ENCODE peak calls at places on chromosomes 1 and 21, in seven cellular contexts. T, J, Q, L, A, D and K are unnamed samples.

GRCh38 chr1:150159550-150159949 is 9.8 kb downstream of the PLEKHO1 start:
- DNase-seq in J (no peak), A (no peak), D (no peak), Q (no peak), L (peak), T (no peak), K (no peak)

GRCh38 chr1:235077571-235078479 is 50.8 kb downstream of the TOMM20 start:
- DNase-seq in T (peak), D (no peak), J (no peak), A (no peak), L (no peak), Q (no peak), K (no peak)

GRCh38 chr1:98496246-98496995 is 165.1 kb upstream of the SNX7 start:
- DNase-seq in J (no peak), D (no peak), Q (peak), L (no peak), T (no peak), A (peak), K (no peak)

GRCh38 chr1:35560256-35561225 is 2.9 kb downstream of the NCDN start:
- DNase-seq in Q (no peak), D (no peak), T (no peak), J (no peak), L (peak), A (no peak), K (no peak)

GRCh38 chr1:227779021-227779441 is 36.4 kb upstream of the PRSS38 start:
- DNase-seq in Q (no peak), L (peak), J (no peak), D (peak), A (no peak), T (no peak), K (peak)

GRCh38 chr1:177444997-177445746 is 274.4 kb downstream of the BRINP2 start:
- DNase-seq in D (no peak), Q (no peak), J (no peak), A (peak), T (no peak), L (no peak), K (no peak)

GRCh38 chr1:98870959-98871903 is 133.4 kb downstream of the PLPPR5 start:
- DNase-seq in A (no peak), L (no peak), T (no peak), D (no peak), Q (peak), J (no peak), K (no peak)

GRCh38 chr1:156691665-156692408 is 13.5 kb downstream of the CRABP2 start:
- DNase-seq in D (no peak), L (no peak), T (no peak), Q (peak), A (peak), J (no peak), K (no peak)

GRCh38 chr1:41673806-41674205 is 189.3 kb upstream of the EDN2 start:
- DNase-seq in D (no peak), L (no peak), Q (no peak), J (no peak), A (no peak), T (no peak), K (no peak)

GRCh38 chr1:228313536-228314277 is 92.9 kb downstream of the TRIM11 start:
- DNase-seq in D (no peak), Q (no peak), L (peak), T (no peak), J (no peak), A (no peak), K (peak)

GRCh38 chr21:44800103-44800502 is 1.5 kb downstream of the UBE2G2 start:
- DNase-seq in T (peak), A (peak), Q (peak), D (no peak), J (no peak), L (no peak), K (no peak)

GRCh38 chr1:22930235-22930912 is 42.3 kb downstream of the LACTBL1 start:
- DNase-seq in L (peak), D (peak), T (peak), A (peak), J (no peak), Q (peak), K (no peak)

GRCh38 chr21:25903599-25903998 is 168.8 kb downstream of the GABPA start:
- DNase-seq in J (no peak), D (no peak), Q (no peak), A (no peak), L (no peak), T (no peak), K (no peak)

GRCh38 chr1:2233997-2234761 is 6.1 kb downstream of the SKI start:
- DNase-seq in Q (peak), L (peak), A (peak), T (peak), J (no peak), D (peak), K (no peak)

GRCh38 chr21:36478207-36478701 is 1.7 kb downstream of the CLDN14 start:
- DNase-seq in L (no peak), J (no peak), A (peak), Q (no peak), D (no peak), T (peak), K (no peak)

GRCh38 chr1:224205438-224205840 is 22.4 kb downstream of the DEGS1 start:
- DNase-seq in T (peak), J (no peak), Q (no peak), D (no peak), A (peak), L (no peak), K (no peak)

GRCh38 chr1:206579747-206580437 is 32.4 kb downstream of the EIF2D start:
- DNase-seq in J (no peak), T (no peak), Q (no peak), L (no peak), D (no peak), A (no peak), K (no peak)

GRCh38 chr21:16071082-16071481 is 341.3 kb downstream of the USP25 start:
- DNase-seq in D (no peak), T (peak), A (no peak), J (no peak), L (peak), Q (peak), K (no peak)

GRCh38 chr1:116127848-116128540 is 16.8 kb downstream of the MAB21L3 start:
- DNase-seq in A (no peak), D (no peak), T (no peak), J (no peak), L (no peak), Q (no peak), K (no peak)

GRCh38 chr1:48532976-48533375 is 61.0 kb upstream of the SPATA6 start:
- DNase-seq in T (no peak), L (no peak), D (no peak), Q (no peak), J (no peak), A (no peak), K (no peak)

GRCh38 chr1:161772397-161772796 is 6.3 kb downstream of the ATF6 start:
- DNase-seq in Q (no peak), D (no peak), L (no peak), T (no peak), A (no peak), J (no peak), K (no peak)

GRCh38 chr1:93662481-93663190 is 19.0 kb downstream of the BCAR3 start:
- DNase-seq in T (no peak), L (no peak), D (no peak), A (no peak), Q (no peak), J (no peak), K (no peak)

GRCh38 chr1:145751491-145752021 is 32.3 kb downstream of the CD160 start:
- DNase-seq in T (peak), J (peak), Q (no peak), L (no peak), A (peak), D (no peak), K (no peak)

GRCh38 chr1:2799811-2800663 is 1.5 kb downstream of the TTC34 start:
- DNase-seq in L (no peak), Q (no peak), J (no peak), T (no peak), D (no peak), A (no peak), K (no peak)

GRCh38 chr1:173208146-173208545 is 1.0 kb upstream of the TNFSF4 start:
- DNase-seq in Q (no peak), D (no peak), J (no peak), L (no peak), T (no peak), A (no peak), K (no peak)

GRCh38 chr1:164983023-164983650 is 373.4 kb downstream of the LMX1A start:
- DNase-seq in J (no peak), L (no peak), D (peak), T (no peak), A (no peak), Q (peak), K (no peak)

GRCh38 chr1:63122051-63122450 is 200.3 kb upstream of the FOXD3 start:
- DNase-seq in J (no peak), T (no peak), A (no peak), D (no peak), Q (no peak), L (no peak), K (no peak)

GRCh38 chr21:40143822-40144525 is 276.7 kb downstream of the PCP4 start:
- DNase-seq in D (peak), Q (peak), L (no peak), J (peak), T (peak), A (peak), K (peak)

GRCh38 chr1:226649780-226650179 is 89.3 kb downstream of the ITPKB start:
- DNase-seq in A (peak), D (no peak), T (peak), Q (peak), J (no peak), L (no peak), K (no peak)

GRCh38 chr1:151398691-151399065 is 695 bp upstream of the PSMB4 start:
- DNase-seq in J (no peak), D (no peak), A (no peak), L (no peak), Q (no peak), T (no peak), K (no peak)

GRCh38 chr1:54981466-54981865 is 1.0 kb downstream of the TMEM61 start:
- DNase-seq in Q (no peak), D (no peak), L (no peak), T (no peak), J (no peak), A (no peak), K (no peak)

GRCh38 chr1:205700865-205701401 is 20.6 kb upstream of the SLC45A3 start:
- DNase-seq in Q (peak), D (peak), T (no peak), A (no peak), L (no peak), J (no peak), K (no peak)

GRCh38 chr1:31409946-31410858 is 2.8 kb upstream of the SERINC2 start:
- DNase-seq in L (no peak), D (no peak), Q (no peak), T (no peak), A (no peak), J (no peak), K (no peak)

GRCh38 chr1:159913451-159914192 is 11.7 kb downstream of the TAGLN2 start:
- DNase-seq in Q (peak), L (no peak), T (no peak), J (no peak), A (peak), D (peak), K (no peak)

GRCh38 chr1:36761073-36761472 is 273.2 kb downstream of the GRIK3 start:
- DNase-seq in Q (no peak), A (no peak), T (no peak), L (no peak), D (no peak), J (no peak), K (no peak)

GRCh38 chr1:36763771-36764170 is 270.5 kb downstream of the GRIK3 start:
- DNase-seq in Q (no peak), D (no peak), J (no peak), L (no peak), T (no peak), A (no peak), K (no peak)

GRCh38 chr1:36760081-36760480 is 274.2 kb downstream of the GRIK3 start:
- DNase-seq in T (no peak), Q (no peak), L (no peak), A (no peak), D (no peak), J (no peak), K (no peak)

GRCh38 chr1:36764796-36765195 is 269.5 kb downstream of the GRIK3 start:
- DNase-seq in Q (no peak), A (no peak), L (no peak), D (no peak), J (no peak), T (no peak), K (no peak)

DNA sequence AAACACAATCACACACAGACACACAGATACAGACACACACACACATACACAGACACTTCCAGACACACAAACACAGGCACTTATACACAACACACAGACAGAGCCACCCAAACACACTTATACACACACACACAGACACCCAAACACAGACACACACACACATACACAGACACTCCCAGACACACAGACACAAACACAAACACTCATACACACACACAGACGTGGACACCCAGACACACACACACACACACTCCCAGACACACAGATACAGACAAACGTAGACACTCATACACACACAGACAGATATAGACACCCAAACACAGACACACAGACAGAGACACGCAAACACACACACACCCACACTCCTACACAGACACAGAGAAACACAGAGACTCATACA is 272.1 kb downstream of the GRIK3 start:
- DNase-seq in L (no peak), Q (no peak), T (no peak), A (no peak), D (no peak), J (no peak), K (no peak)
- TF ChIP-seq CTCF in L (no peak), Q (no peak), T (no peak), A (no peak), D (no peak), J (no peak), K (no peak)

GRCh38 chr1:91583326-91583755 is 82.7 kb downstream of the CDC7 start:
- DNase-seq in T (peak), A (peak), J (peak), D (no peak), Q (no peak), L (no peak), K (no peak)

GRCh38 chr1:91585982-91586381 is 85.3 kb downstream of the CDC7 start:
- DNase-seq in Q (no peak), J (no peak), L (no peak), D (no peak), T (no peak), A (no peak), K (no peak)

GRCh38 chr1:91584866-91585265 is 84.2 kb downstream of the CDC7 start:
- DNase-seq in L (no peak), J (no peak), T (no peak), D (no peak), A (no peak), Q (no peak), K (no peak)

GRCh38 chr1:91585502-91585901 is 84.9 kb downstream of the CDC7 start:
- DNase-seq in L (no peak), A (no peak), Q (no peak), T (no peak), D (no peak), J (no peak), K (no peak)

GRCh38 chr1:91584309-91584708 is 83.7 kb downstream of the CDC7 start:
- DNase-seq in J (no peak), A (no peak), L (no peak), Q (no peak), T (no peak), D (no peak), K (no peak)
- TF ChIP-seq CTCF in J (no peak), A (no peak), L (no peak), Q (no peak), T (no peak), D (no peak), K (no peak)

DNA sequence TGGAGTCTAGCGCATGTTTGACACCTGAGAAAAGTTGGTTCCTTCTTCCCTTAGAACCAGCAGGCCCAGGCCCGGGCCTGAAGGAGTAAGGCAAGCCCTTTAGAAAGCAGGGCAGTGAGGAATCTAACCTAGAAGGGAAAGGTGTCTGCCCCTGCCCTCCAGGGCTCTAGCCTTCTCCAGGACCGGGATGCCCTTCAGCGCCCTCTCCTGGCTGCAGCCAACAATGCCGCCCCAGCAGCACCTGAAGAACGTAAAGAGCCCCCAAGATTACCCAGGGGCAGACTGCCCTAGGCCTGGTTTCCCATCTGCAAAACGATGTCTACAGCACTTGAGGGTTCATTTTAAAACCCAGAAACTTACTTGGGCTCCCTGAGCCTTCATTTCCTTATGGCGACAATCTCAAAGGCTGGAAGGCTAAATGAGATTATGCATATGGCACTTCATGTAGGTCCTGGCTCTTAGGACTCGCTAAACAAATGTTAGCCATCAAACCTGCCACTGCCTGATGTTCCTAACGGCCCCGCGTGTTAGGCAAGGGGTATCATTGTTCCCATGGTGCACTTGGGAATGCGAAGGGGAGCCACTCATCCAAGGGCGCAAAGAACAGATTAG is 106.7 kb upstream of the KLHDC7A start:
- DNase-seq in T (no peak), L (no peak), Q (peak), A (no peak), J (no peak), D (peak), K (no peak)
- TF ChIP-seq CTCF in T (no peak), L (no peak), Q (peak), A (no peak), J (peak), D (peak), K (no peak)

DNA sequence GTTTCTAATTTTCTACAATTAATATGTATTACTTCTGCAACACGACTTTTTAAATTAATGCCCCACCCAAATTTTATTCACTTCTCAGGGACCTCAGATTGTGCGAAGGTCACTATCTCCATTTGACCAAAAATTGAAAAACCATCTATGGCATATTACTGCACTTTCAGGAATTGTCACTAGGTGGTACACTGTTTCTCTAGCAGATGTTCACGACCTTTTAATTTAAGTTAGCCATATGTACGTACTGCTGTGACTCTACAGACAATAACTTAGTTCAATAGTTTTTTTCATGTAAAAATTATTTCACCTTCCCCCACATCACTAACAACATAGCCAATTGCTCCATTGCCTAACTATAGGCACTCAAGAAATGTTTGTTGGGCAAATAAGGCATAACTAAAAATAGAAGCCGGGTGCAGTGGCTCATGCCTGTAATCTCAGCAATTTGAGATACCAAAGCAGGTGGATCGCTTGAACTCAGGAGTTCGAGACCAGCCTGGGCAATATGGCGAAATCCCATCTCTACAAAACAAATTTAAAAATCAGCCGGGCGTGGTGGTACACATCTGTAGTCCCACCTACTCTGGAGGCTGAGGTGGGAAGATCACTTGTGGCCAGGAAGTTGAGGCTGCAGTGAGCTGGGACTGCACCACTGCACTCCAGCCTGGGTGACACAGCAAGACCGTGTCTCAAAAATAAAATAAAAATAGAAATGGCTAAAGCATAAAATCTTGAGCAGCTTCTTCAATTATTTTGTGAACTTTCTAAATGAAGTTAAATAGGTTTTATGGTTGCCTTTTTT is 75.7 kb upstream of the PKN2 start:
- DNase-seq in T (peak), J (peak), A (peak), L (no peak), Q (peak), D (no peak), K (no peak)
- TF ChIP-seq CTCF in T (peak), J (peak), A (peak), L (no peak), Q (peak), D (peak), K (peak)

GRCh38 chr1:200180821-200181220 is 153.3 kb downstream of the NR5A2 start:
- DNase-seq in D (no peak), A (no peak), L (no peak), Q (no peak), J (peak), T (peak), K (no peak)
- TF ChIP-seq CTCF in D (no peak), A (no peak), L (no peak), Q (no peak), J (no peak), T (peak), K (no peak)